ENCODE peak calls at places on chromosomes 7 and 10, in four cellular contexts. S, T, N and M are unnamed samples.

GRCh38 chr7:54880326-54880989 is 121.4 kb upstream of the SEC61G start:
- DNase-seq in S (peak; percentile 49), T (no peak), N (no peak), M (no peak)

GRCh38 chr7:55552320-55553086 is 19.8 kb downstream of the VOPP1 start:
- DNase-seq in S (no peak), T (no peak), N (no peak), M (peak; percentile 97)

GRCh38 chr7:85160223-85160622 is 26.6 kb downstream of the SEMA3D start:
- DNase-seq in S (no peak), T (no peak), N (no peak), M (no peak)

GRCh38 chr10:126235091-126235978 is 152.9 kb downstream of the ADAM12 start:
- DNase-seq in S (no peak), T (no peak), N (no peak), M (peak; percentile 23)

GRCh38 chr7:28408105-28408973 is 4.0 kb upstream of the CREB5 start:
- DNase-seq in S (no peak), T (no peak), N (no peak), M (no peak)

GRCh38 chr7:108497082-108497725 is 28.7 kb downstream of the PNPLA8 start:
- DNase-seq in S (peak; percentile 52), T (no peak), N (peak; percentile 60), M (peak; percentile 9)

GRCh38 chr7:85634951-85635350 is 448.1 kb upstream of the SEMA3D start:
- DNase-seq in S (no peak), T (no peak), N (no peak), M (no peak)

GRCh38 chr7:26616235-26616634 is 248.2 kb downstream of the SKAP2 start:
- DNase-seq in S (no peak), T (no peak), N (no peak), M (no peak)

GRCh38 chr10:132875435-132875834 is 66.9 kb downstream of the CFAP46 start:
- DNase-seq in S (no peak), T (no peak), N (no peak), M (no peak)

GRCh38 chr7:80918909-80919721 is at the start of gene SEMA3C:
- DNase-seq in S (peak; percentile 65), T (no peak), N (peak; percentile 88), M (peak; percentile 72)

GRCh38 chr10:55628260-55628701 is 732.8 kb downstream of the ZWINT start:
- DNase-seq in S (no peak), T (no peak), N (no peak), M (no peak)

GRCh38 chr10:132436861-132437410 is 39.9 kb downstream of the PWWP2B start:
- DNase-seq in S (no peak), T (no peak), N (no peak), M (no peak)

GRCh38 chr10:6200588-6201510 is 1.9 kb upstream of the PFKFB3 start:
- DNase-seq in S (peak; percentile 56), T (no peak), N (peak; percentile 30), M (peak; percentile 44)
- TF ChIP-seq POLR2A in S (no peak), T (no peak), N (no peak), M (no peak)

DNA sequence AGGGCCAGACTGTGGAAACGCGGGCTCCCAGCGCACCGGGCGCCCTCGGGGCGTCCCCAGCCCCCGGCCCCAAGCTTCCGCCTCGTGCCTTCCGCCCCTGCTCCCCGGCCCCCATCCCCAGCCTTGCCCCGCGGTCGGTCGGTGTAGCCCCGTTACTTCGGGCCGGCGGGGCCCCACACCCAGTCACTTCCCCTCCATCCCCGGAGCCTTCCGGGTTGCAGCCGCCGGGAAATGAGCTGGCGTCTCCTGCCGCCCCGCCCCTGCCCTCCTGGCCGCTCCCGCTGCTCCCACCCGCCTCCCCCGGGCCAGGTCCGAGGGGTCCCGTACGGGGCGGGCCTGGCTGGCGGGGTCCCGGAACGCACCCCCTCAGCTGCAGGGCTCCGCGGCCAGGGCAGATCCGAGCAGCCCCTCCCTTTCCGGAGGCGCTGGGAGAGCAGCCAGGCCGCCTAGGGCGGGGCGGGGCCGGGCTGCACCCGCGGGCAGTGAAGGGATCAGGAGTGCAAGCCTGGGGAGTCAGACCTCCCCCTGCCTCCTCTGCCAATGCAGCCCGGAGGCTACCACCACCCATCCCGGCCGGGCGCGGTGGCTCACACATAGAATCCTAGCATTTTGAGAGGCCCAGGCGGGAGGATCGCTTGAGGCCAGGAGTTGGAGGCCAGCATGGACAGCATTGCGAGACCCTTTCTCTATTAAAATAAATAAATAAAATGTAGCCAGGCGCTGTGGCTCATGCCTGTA is 709 bp downstream of the ARPC1B start:
- DNase-seq in S (peak; percentile 64), T (peak; percentile 84), N (peak; percentile 76), M (peak; percentile 85)
- TF ChIP-seq POLR2A in S (peak; percentile 25), T (peak; percentile 74), N (no peak), M (peak; percentile 71)

GRCh38 chr10:80202934-80203834 is 2.2 kb downstream of the ANXA11 start:
- DNase-seq in S (peak; percentile 77), T (peak; percentile 41), N (peak; percentile 58), M (peak; percentile 93)
- TF ChIP-seq POLR2A in S (peak; percentile 46), T (peak; percentile 40), N (no peak), M (no peak)

GRCh38 chr10:68880181-68880580 is 20.9 kb upstream of the DDX50 start:
- DNase-seq in S (no peak), T (no peak), N (no peak), M (no peak)
- TF ChIP-seq POLR2A in S (no peak), T (no peak), N (no peak), M (no peak)

DNA sequence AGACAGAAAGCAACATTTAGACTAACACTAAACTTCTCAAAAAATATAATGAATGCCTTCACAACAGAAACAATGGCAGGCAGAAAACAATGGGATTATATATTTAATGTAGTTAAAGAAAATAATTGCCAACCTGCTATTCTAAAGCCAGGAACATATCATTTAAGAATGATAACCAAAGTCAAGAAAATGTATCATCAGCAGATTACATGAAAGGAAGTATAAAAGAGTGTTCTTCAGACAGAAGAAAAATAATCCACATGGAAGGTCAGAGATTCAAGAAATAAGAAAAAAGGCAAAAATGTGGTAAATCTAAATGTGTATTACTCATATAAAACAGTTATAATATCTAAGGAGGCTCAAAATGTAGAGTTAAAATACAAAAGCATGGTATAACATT is 98.1 kb downstream of the CYP26A1 start:
- DNase-seq in S (no peak), T (no peak), N (no peak), M (no peak)
- TF ChIP-seq POLR2A in S (no peak), T (no peak), N (no peak), M (no peak)

DNA sequence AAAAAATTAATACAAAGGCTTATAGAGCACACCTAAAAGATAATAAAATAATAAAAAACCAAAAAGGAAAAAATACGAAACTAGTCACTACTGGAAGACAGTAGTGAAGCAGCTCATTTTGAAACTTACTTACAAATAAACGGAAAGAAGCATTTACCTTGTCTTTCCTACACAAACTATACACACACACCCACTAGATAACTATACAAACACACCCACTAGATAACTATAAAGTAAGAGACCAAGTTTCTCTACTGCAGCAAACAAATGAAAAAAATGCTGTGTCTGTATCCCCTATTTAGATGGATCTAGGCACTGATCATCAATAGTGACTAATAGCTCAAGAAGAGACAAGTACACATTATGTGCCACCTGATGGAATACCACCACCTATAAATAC is 49.2 kb downstream of the KIF5B start:
- DNase-seq in S (no peak), T (no peak), N (no peak), M (no peak)
- TF ChIP-seq POLR2A in S (no peak), T (no peak), N (no peak), M (no peak)